ENCODE peak calls at places on chromosome 7, in ten cellular contexts. One of them, this sample, is unnamed.

GRCh38 chr7:135690566-135690965 is 28.3 kb downstream of the STMP1 start:
- DNase-seq in stimulated activated CD4-positive, alpha-beta T cell treated with anti-CD3 and anti-CD28 coated beads, TNF-alpha, amount 100 ng/mL, for 4 hours: no peak
- DNase-seq in erythroblast: no peak
- DNase-seq in right lobe of liver: no peak
- DNase-seq in nucleus accumbens: no peak
- DNase-seq in amygdala: no peak
- DNase-seq in amniotic epithelial cell: peak; percentile 35
- DNase-seq in CD8-positive, alpha-beta memory T cell: no peak
- DNase-seq in activated CD4-positive, alpha-beta T cell treated with anti-CD3 and anti-CD28 coated beads for 4 hours: no peak
- DNase-seq in D341Med: no peak
- DNase-seq in this sample: no peak

GRCh38 chr7:128792471-128793183 is 859 bp downstream of the CCDC136 start:
- DNase-seq in stimulated activated CD4-positive, alpha-beta T cell treated with anti-CD3 and anti-CD28 coated beads, TNF-alpha, amount 100 ng/mL, for 4 hours: no peak
- DNase-seq in erythroblast: peak; percentile 72
- DNase-seq in right lobe of liver: no peak
- DNase-seq in nucleus accumbens: no peak
- DNase-seq in amygdala: peak; percentile 24
- DNase-seq in amniotic epithelial cell: no peak
- DNase-seq in CD8-positive, alpha-beta memory T cell: no peak
- DNase-seq in activated CD4-positive, alpha-beta T cell treated with anti-CD3 and anti-CD28 coated beads for 4 hours: no peak
- DNase-seq in D341Med: no peak
- DNase-seq in this sample: no peak

GRCh38 chr7:24820730-24821044 is 63.4 kb upstream of the GSDME start:
- DNase-seq in stimulated activated CD4-positive, alpha-beta T cell treated with anti-CD3 and anti-CD28 coated beads, TNF-alpha, amount 100 ng/mL, for 4 hours: no peak
- DNase-seq in erythroblast: no peak
- DNase-seq in right lobe of liver: no peak
- DNase-seq in nucleus accumbens: no peak
- DNase-seq in amygdala: no peak
- DNase-seq in amniotic epithelial cell: no peak
- DNase-seq in CD8-positive, alpha-beta memory T cell: no peak
- DNase-seq in activated CD4-positive, alpha-beta T cell treated with anti-CD3 and anti-CD28 coated beads for 4 hours: no peak
- DNase-seq in D341Med: no peak
- DNase-seq in this sample: no peak

GRCh38 chr7:522071-522937 is 2.7 kb upstream of the PDGFA start:
- DNase-seq in stimulated activated CD4-positive, alpha-beta T cell treated with anti-CD3 and anti-CD28 coated beads, TNF-alpha, amount 100 ng/mL, for 4 hours: no peak
- DNase-seq in erythroblast: peak; percentile 63
- DNase-seq in right lobe of liver: peak; percentile 71
- DNase-seq in nucleus accumbens: peak; percentile 19
- DNase-seq in amygdala: peak; percentile 40
- DNase-seq in amniotic epithelial cell: peak; percentile 57
- DNase-seq in CD8-positive, alpha-beta memory T cell: no peak
- DNase-seq in activated CD4-positive, alpha-beta T cell treated with anti-CD3 and anti-CD28 coated beads for 4 hours: peak; percentile 30
- DNase-seq in D341Med: no peak
- DNase-seq in this sample: no peak

GRCh38 chr7:29606287-29606721 is 42.7 kb downstream of the PRR15 start:
- DNase-seq in stimulated activated CD4-positive, alpha-beta T cell treated with anti-CD3 and anti-CD28 coated beads, TNF-alpha, amount 100 ng/mL, for 4 hours: no peak
- DNase-seq in erythroblast: peak; percentile 56
- DNase-seq in right lobe of liver: no peak
- DNase-seq in nucleus accumbens: no peak
- DNase-seq in amygdala: no peak
- DNase-seq in amniotic epithelial cell: peak; percentile 85
- DNase-seq in CD8-positive, alpha-beta memory T cell: no peak
- DNase-seq in activated CD4-positive, alpha-beta T cell treated with anti-CD3 and anti-CD28 coated beads for 4 hours: no peak
- DNase-seq in D341Med: no peak
- DNase-seq in this sample: no peak

GRCh38 chr7:151829707-151830106 is 47.2 kb downstream of the PRKAG2 start:
- DNase-seq in stimulated activated CD4-positive, alpha-beta T cell treated with anti-CD3 and anti-CD28 coated beads, TNF-alpha, amount 100 ng/mL, for 4 hours: no peak
- DNase-seq in erythroblast: no peak
- DNase-seq in right lobe of liver: no peak
- DNase-seq in nucleus accumbens: no peak
- DNase-seq in amygdala: no peak
- DNase-seq in amniotic epithelial cell: no peak
- DNase-seq in CD8-positive, alpha-beta memory T cell: no peak
- DNase-seq in activated CD4-positive, alpha-beta T cell treated with anti-CD3 and anti-CD28 coated beads for 4 hours: no peak
- DNase-seq in D341Med: no peak
- DNase-seq in this sample: no peak

GRCh38 chr7:151038951-151039849 is 9.1 kb upstream of the ASIC3 start:
- DNase-seq in stimulated activated CD4-positive, alpha-beta T cell treated with anti-CD3 and anti-CD28 coated beads, TNF-alpha, amount 100 ng/mL, for 4 hours: peak; percentile 52
- DNase-seq in erythroblast: peak; percentile 97
- DNase-seq in right lobe of liver: no peak
- DNase-seq in nucleus accumbens: no peak
- DNase-seq in amygdala: no peak
- DNase-seq in amniotic epithelial cell: peak; percentile 87
- DNase-seq in CD8-positive, alpha-beta memory T cell: peak; percentile 29
- DNase-seq in activated CD4-positive, alpha-beta T cell treated with anti-CD3 and anti-CD28 coated beads for 4 hours: peak; percentile 67
- DNase-seq in D341Med: no peak
- DNase-seq in this sample: no peak

GRCh38 chr7:130943336-130943901 is 209.4 kb upstream of the KLF14 start:
- DNase-seq in stimulated activated CD4-positive, alpha-beta T cell treated with anti-CD3 and anti-CD28 coated beads, TNF-alpha, amount 100 ng/mL, for 4 hours: no peak
- DNase-seq in erythroblast: no peak
- DNase-seq in right lobe of liver: no peak
- DNase-seq in nucleus accumbens: no peak
- DNase-seq in amygdala: no peak
- DNase-seq in amniotic epithelial cell: peak; percentile 83
- DNase-seq in CD8-positive, alpha-beta memory T cell: no peak
- DNase-seq in activated CD4-positive, alpha-beta T cell treated with anti-CD3 and anti-CD28 coated beads for 4 hours: no peak
- DNase-seq in D341Med: no peak
- DNase-seq in this sample: no peak

GRCh38 chr7:157429680-157430224 is 92.9 kb downstream of the DNAJB6 start:
- DNase-seq in stimulated activated CD4-positive, alpha-beta T cell treated with anti-CD3 and anti-CD28 coated beads, TNF-alpha, amount 100 ng/mL, for 4 hours: no peak
- DNase-seq in erythroblast: no peak
- DNase-seq in right lobe of liver: peak; percentile 8
- DNase-seq in nucleus accumbens: no peak
- DNase-seq in amygdala: no peak
- DNase-seq in amniotic epithelial cell: no peak
- DNase-seq in CD8-positive, alpha-beta memory T cell: no peak
- DNase-seq in activated CD4-positive, alpha-beta T cell treated with anti-CD3 and anti-CD28 coated beads for 4 hours: no peak
- DNase-seq in D341Med: no peak
- DNase-seq in this sample: no peak

GRCh38 chr7:11716185-11716584 is 115.8 kb downstream of the THSD7A start:
- DNase-seq in stimulated activated CD4-positive, alpha-beta T cell treated with anti-CD3 and anti-CD28 coated beads, TNF-alpha, amount 100 ng/mL, for 4 hours: no peak
- DNase-seq in erythroblast: no peak
- DNase-seq in right lobe of liver: no peak
- DNase-seq in nucleus accumbens: no peak
- DNase-seq in amygdala: no peak
- DNase-seq in amniotic epithelial cell: peak; percentile 83
- DNase-seq in CD8-positive, alpha-beta memory T cell: no peak
- DNase-seq in activated CD4-positive, alpha-beta T cell treated with anti-CD3 and anti-CD28 coated beads for 4 hours: no peak
- DNase-seq in D341Med: no peak
- DNase-seq in this sample: no peak

GRCh38 chr7:14023838-14024237 is 34.4 kb upstream of the ETV1 start:
- DNase-seq in stimulated activated CD4-positive, alpha-beta T cell treated with anti-CD3 and anti-CD28 coated beads, TNF-alpha, amount 100 ng/mL, for 4 hours: no peak
- DNase-seq in erythroblast: no peak
- DNase-seq in right lobe of liver: no peak
- DNase-seq in nucleus accumbens: no peak
- DNase-seq in amygdala: no peak
- DNase-seq in amniotic epithelial cell: peak; percentile 51
- DNase-seq in CD8-positive, alpha-beta memory T cell: no peak
- DNase-seq in activated CD4-positive, alpha-beta T cell treated with anti-CD3 and anti-CD28 coated beads for 4 hours: no peak
- DNase-seq in D341Med: no peak
- DNase-seq in this sample: no peak

GRCh38 chr7:8742837-8743236 is 309.4 kb downstream of the NXPH1 start:
- DNase-seq in stimulated activated CD4-positive, alpha-beta T cell treated with anti-CD3 and anti-CD28 coated beads, TNF-alpha, amount 100 ng/mL, for 4 hours: no peak
- DNase-seq in erythroblast: no peak
- DNase-seq in right lobe of liver: no peak
- DNase-seq in nucleus accumbens: no peak
- DNase-seq in amygdala: no peak
- DNase-seq in amniotic epithelial cell: no peak
- DNase-seq in CD8-positive, alpha-beta memory T cell: no peak
- DNase-seq in activated CD4-positive, alpha-beta T cell treated with anti-CD3 and anti-CD28 coated beads for 4 hours: no peak
- DNase-seq in D341Med: no peak
- DNase-seq in this sample: no peak

GRCh38 chr7:41975854-41976253 is 261.2 kb downstream of the GLI3 start:
- DNase-seq in stimulated activated CD4-positive, alpha-beta T cell treated with anti-CD3 and anti-CD28 coated beads, TNF-alpha, amount 100 ng/mL, for 4 hours: no peak
- DNase-seq in erythroblast: no peak
- DNase-seq in right lobe of liver: no peak
- DNase-seq in nucleus accumbens: no peak
- DNase-seq in amygdala: no peak
- DNase-seq in amniotic epithelial cell: peak; percentile 75
- DNase-seq in CD8-positive, alpha-beta memory T cell: no peak
- DNase-seq in activated CD4-positive, alpha-beta T cell treated with anti-CD3 and anti-CD28 coated beads for 4 hours: no peak
- DNase-seq in D341Med: no peak
- DNase-seq in this sample: no peak

GRCh38 chr7:151119902-151120301 is 33.6 kb downstream of the AGAP3 start:
- DNase-seq in stimulated activated CD4-positive, alpha-beta T cell treated with anti-CD3 and anti-CD28 coated beads, TNF-alpha, amount 100 ng/mL, for 4 hours: no peak
- DNase-seq in erythroblast: no peak
- DNase-seq in right lobe of liver: no peak
- DNase-seq in nucleus accumbens: no peak
- DNase-seq in amygdala: peak; percentile 51
- DNase-seq in amniotic epithelial cell: no peak
- DNase-seq in CD8-positive, alpha-beta memory T cell: no peak
- DNase-seq in activated CD4-positive, alpha-beta T cell treated with anti-CD3 and anti-CD28 coated beads for 4 hours: no peak
- DNase-seq in D341Med: no peak
- DNase-seq in this sample: no peak

GRCh38 chr7:129574487-129574886 is 37.0 kb upstream of the NRF1 start:
- DNase-seq in stimulated activated CD4-positive, alpha-beta T cell treated with anti-CD3 and anti-CD28 coated beads, TNF-alpha, amount 100 ng/mL, for 4 hours: no peak
- DNase-seq in erythroblast: no peak
- DNase-seq in right lobe of liver: no peak
- DNase-seq in nucleus accumbens: no peak
- DNase-seq in amygdala: no peak
- DNase-seq in amniotic epithelial cell: no peak
- DNase-seq in CD8-positive, alpha-beta memory T cell: no peak
- DNase-seq in activated CD4-positive, alpha-beta T cell treated with anti-CD3 and anti-CD28 coated beads for 4 hours: no peak
- DNase-seq in D341Med: no peak
- DNase-seq in this sample: no peak

GRCh38 chr7:3174515-3175318 is 126.3 kb upstream of the SDK1 start:
- DNase-seq in stimulated activated CD4-positive, alpha-beta T cell treated with anti-CD3 and anti-CD28 coated beads, TNF-alpha, amount 100 ng/mL, for 4 hours: no peak
- DNase-seq in erythroblast: no peak
- DNase-seq in right lobe of liver: no peak
- DNase-seq in nucleus accumbens: no peak
- DNase-seq in amygdala: no peak
- DNase-seq in amniotic epithelial cell: no peak
- DNase-seq in CD8-positive, alpha-beta memory T cell: no peak
- DNase-seq in activated CD4-positive, alpha-beta T cell treated with anti-CD3 and anti-CD28 coated beads for 4 hours: no peak
- DNase-seq in D341Med: no peak
- DNase-seq in this sample: no peak

GRCh38 chr7:155598810-155599210 is 45.7 kb upstream of the RBM33 start:
- DNase-seq in stimulated activated CD4-positive, alpha-beta T cell treated with anti-CD3 and anti-CD28 coated beads, TNF-alpha, amount 100 ng/mL, for 4 hours: peak; percentile 70
- DNase-seq in erythroblast: peak; percentile 65
- DNase-seq in right lobe of liver: peak; percentile 83
- DNase-seq in nucleus accumbens: peak; percentile 68
- DNase-seq in amygdala: peak; percentile 66
- DNase-seq in amniotic epithelial cell: peak; percentile 53
- DNase-seq in CD8-positive, alpha-beta memory T cell: peak; percentile 72
- DNase-seq in activated CD4-positive, alpha-beta T cell treated with anti-CD3 and anti-CD28 coated beads for 4 hours: peak; percentile 85
- DNase-seq in D341Med: peak; percentile 82
- DNase-seq in this sample: peak; percentile 34

GRCh38 chr7:18667466-18667865 is 171.9 kb downstream of the HDAC9 start:
- DNase-seq in stimulated activated CD4-positive, alpha-beta T cell treated with anti-CD3 and anti-CD28 coated beads, TNF-alpha, amount 100 ng/mL, for 4 hours: no peak
- DNase-seq in erythroblast: no peak
- DNase-seq in right lobe of liver: no peak
- DNase-seq in nucleus accumbens: no peak
- DNase-seq in amygdala: no peak
- DNase-seq in amniotic epithelial cell: peak; percentile 75
- DNase-seq in CD8-positive, alpha-beta memory T cell: no peak
- DNase-seq in activated CD4-positive, alpha-beta T cell treated with anti-CD3 and anti-CD28 coated beads for 4 hours: no peak
- DNase-seq in D341Med: no peak
- DNase-seq in this sample: no peak

GRCh38 chr7:150381096-150381495 is 2.0 kb downstream of the ZNF775 start:
- DNase-seq in stimulated activated CD4-positive, alpha-beta T cell treated with anti-CD3 and anti-CD28 coated beads, TNF-alpha, amount 100 ng/mL, for 4 hours: no peak
- DNase-seq in erythroblast: no peak
- DNase-seq in right lobe of liver: no peak
- DNase-seq in nucleus accumbens: no peak
- DNase-seq in amygdala: no peak
- DNase-seq in amniotic epithelial cell: no peak
- DNase-seq in CD8-positive, alpha-beta memory T cell: no peak
- DNase-seq in activated CD4-positive, alpha-beta T cell treated with anti-CD3 and anti-CD28 coated beads for 4 hours: no peak
- DNase-seq in D341Med: no peak
- DNase-seq in this sample: no peak

GRCh38 chr7:28316489-28316888 is 95.8 kb upstream of the CREB5 start:
- DNase-seq in stimulated activated CD4-positive, alpha-beta T cell treated with anti-CD3 and anti-CD28 coated beads, TNF-alpha, amount 100 ng/mL, for 4 hours: no peak
- DNase-seq in erythroblast: no peak
- DNase-seq in right lobe of liver: no peak
- DNase-seq in nucleus accumbens: no peak
- DNase-seq in amygdala: no peak
- DNase-seq in amniotic epithelial cell: peak; percentile 90
- DNase-seq in CD8-positive, alpha-beta memory T cell: no peak
- DNase-seq in activated CD4-positive, alpha-beta T cell treated with anti-CD3 and anti-CD28 coated beads for 4 hours: no peak
- DNase-seq in D341Med: no peak
- DNase-seq in this sample: no peak

GRCh38 chr7:135877799-135878198 is 99.4 kb downstream of the MTPN start:
- DNase-seq in stimulated activated CD4-positive, alpha-beta T cell treated with anti-CD3 and anti-CD28 coated beads, TNF-alpha, amount 100 ng/mL, for 4 hours: no peak
- DNase-seq in erythroblast: no peak
- DNase-seq in right lobe of liver: no peak
- DNase-seq in nucleus accumbens: no peak
- DNase-seq in amygdala: no peak
- DNase-seq in amniotic epithelial cell: peak; percentile 94
- DNase-seq in CD8-positive, alpha-beta memory T cell: no peak
- DNase-seq in activated CD4-positive, alpha-beta T cell treated with anti-CD3 and anti-CD28 coated beads for 4 hours: no peak
- DNase-seq in D341Med: no peak
- DNase-seq in this sample: peak; percentile 9

GRCh38 chr7:94650652-94651051 is 5.3 kb downstream of the SGCE start:
- DNase-seq in stimulated activated CD4-positive, alpha-beta T cell treated with anti-CD3 and anti-CD28 coated beads, TNF-alpha, amount 100 ng/mL, for 4 hours: no peak
- DNase-seq in erythroblast: no peak
- DNase-seq in right lobe of liver: no peak
- DNase-seq in nucleus accumbens: no peak
- DNase-seq in amygdala: no peak
- DNase-seq in amniotic epithelial cell: no peak
- DNase-seq in CD8-positive, alpha-beta memory T cell: no peak
- DNase-seq in activated CD4-positive, alpha-beta T cell treated with anti-CD3 and anti-CD28 coated beads for 4 hours: no peak
- DNase-seq in D341Med: no peak
- DNase-seq in this sample: no peak

GRCh38 chr7:40996330-40996729 is 706.6 kb downstream of the INHBA start:
- DNase-seq in stimulated activated CD4-positive, alpha-beta T cell treated with anti-CD3 and anti-CD28 coated beads, TNF-alpha, amount 100 ng/mL, for 4 hours: no peak
- DNase-seq in erythroblast: no peak
- DNase-seq in right lobe of liver: no peak
- DNase-seq in nucleus accumbens: no peak
- DNase-seq in amygdala: no peak
- DNase-seq in amniotic epithelial cell: no peak
- DNase-seq in CD8-positive, alpha-beta memory T cell: no peak
- DNase-seq in activated CD4-positive, alpha-beta T cell treated with anti-CD3 and anti-CD28 coated beads for 4 hours: no peak
- DNase-seq in D341Med: no peak
- DNase-seq in this sample: no peak

GRCh38 chr7:140079121-140079536 is 16.4 kb upstream of the PARP12 start:
- DNase-seq in stimulated activated CD4-positive, alpha-beta T cell treated with anti-CD3 and anti-CD28 coated beads, TNF-alpha, amount 100 ng/mL, for 4 hours: no peak
- DNase-seq in erythroblast: peak; percentile 51
- DNase-seq in right lobe of liver: no peak
- DNase-seq in nucleus accumbens: no peak
- DNase-seq in amygdala: no peak
- DNase-seq in amniotic epithelial cell: peak; percentile 84
- DNase-seq in CD8-positive, alpha-beta memory T cell: no peak
- DNase-seq in activated CD4-positive, alpha-beta T cell treated with anti-CD3 and anti-CD28 coated beads for 4 hours: no peak
- DNase-seq in D341Med: no peak
- DNase-seq in this sample: no peak

GRCh38 chr7:112173214-112173905 is 32.8 kb downstream of the DOCK4 start:
- DNase-seq in stimulated activated CD4-positive, alpha-beta T cell treated with anti-CD3 and anti-CD28 coated beads, TNF-alpha, amount 100 ng/mL, for 4 hours: no peak
- DNase-seq in erythroblast: no peak
- DNase-seq in right lobe of liver: no peak
- DNase-seq in nucleus accumbens: no peak
- DNase-seq in amygdala: no peak
- DNase-seq in amniotic epithelial cell: no peak
- DNase-seq in CD8-positive, alpha-beta memory T cell: no peak
- DNase-seq in activated CD4-positive, alpha-beta T cell treated with anti-CD3 and anti-CD28 coated beads for 4 hours: no peak
- DNase-seq in D341Med: peak; percentile 72
- DNase-seq in this sample: no peak

GRCh38 chr7:82264752-82265305 is 178.7 kb downstream of the CACNA2D1 start:
- DNase-seq in stimulated activated CD4-positive, alpha-beta T cell treated with anti-CD3 and anti-CD28 coated beads, TNF-alpha, amount 100 ng/mL, for 4 hours: no peak
- DNase-seq in erythroblast: no peak
- DNase-seq in right lobe of liver: no peak
- DNase-seq in nucleus accumbens: no peak
- DNase-seq in amygdala: no peak
- DNase-seq in amniotic epithelial cell: no peak
- DNase-seq in CD8-positive, alpha-beta memory T cell: no peak
- DNase-seq in activated CD4-positive, alpha-beta T cell treated with anti-CD3 and anti-CD28 coated beads for 4 hours: no peak
- DNase-seq in D341Med: peak; percentile 31
- DNase-seq in this sample: no peak

GRCh38 chr7:45568536-45569289 is 5.5 kb upstream of the ADCY1 start:
- DNase-seq in stimulated activated CD4-positive, alpha-beta T cell treated with anti-CD3 and anti-CD28 coated beads, TNF-alpha, amount 100 ng/mL, for 4 hours: no peak
- DNase-seq in erythroblast: no peak
- DNase-seq in right lobe of liver: no peak
- DNase-seq in nucleus accumbens: no peak
- DNase-seq in amygdala: no peak
- DNase-seq in amniotic epithelial cell: no peak
- DNase-seq in CD8-positive, alpha-beta memory T cell: no peak
- DNase-seq in activated CD4-positive, alpha-beta T cell treated with anti-CD3 and anti-CD28 coated beads for 4 hours: no peak
- DNase-seq in D341Med: no peak
- DNase-seq in this sample: no peak

GRCh38 chr7:105643384-105643783 is 62.1 kb upstream of the EFCAB10 start:
- DNase-seq in stimulated activated CD4-positive, alpha-beta T cell treated with anti-CD3 and anti-CD28 coated beads, TNF-alpha, amount 100 ng/mL, for 4 hours: no peak
- DNase-seq in erythroblast: no peak
- DNase-seq in right lobe of liver: no peak
- DNase-seq in nucleus accumbens: no peak
- DNase-seq in amygdala: peak; percentile 23
- DNase-seq in amniotic epithelial cell: no peak
- DNase-seq in CD8-positive, alpha-beta memory T cell: no peak
- DNase-seq in activated CD4-positive, alpha-beta T cell treated with anti-CD3 and anti-CD28 coated beads for 4 hours: no peak
- DNase-seq in D341Med: peak; percentile 78
- DNase-seq in this sample: no peak

This sample was measured in SHP77 treated with DMSO at 0.1 percent for 48 hours.